ENCODE peak calls at places on chromosomes 16 and 17, in five cellular contexts. A is GM12878, X is HCT116, C is K562, L is H1. U is an unnamed sample.

GRCh38 chr16:19599968-19600716 is 44.6 kb downstream of the VPS35L start:
- DNase-seq in A (no peak), L (no peak), C (no peak), X (no peak), U (no peak)

GRCh38 chr17:48754500-48755261 is 26.1 kb upstream of the HOXB13 start:
- DNase-seq in A (no peak), L (no peak), C (no peak), X (no peak), U (no peak)

GRCh38 chr16:70712942-70713341 is 27.1 kb upstream of the MTSS2 start:
- DNase-seq in A (no peak), C (no peak), X (no peak), L (no peak), U (no peak)

GRCh38 chr17:69111794-69112193 is 29.9 kb downstream of the ABCA6 start:
- DNase-seq in C (no peak), X (no peak), L (no peak), A (no peak), U (no peak)

GRCh38 chr17:6502142-6502541 is 54.2 kb downstream of the PITPNM3 start:
- DNase-seq in C (no peak), L (no peak), A (no peak), X (no peak), U (no peak)

GRCh38 chr17:46876353-46876887 is 25.0 kb downstream of the WNT9B start:
- DNase-seq in A (no peak), C (peak; percentile 63), L (no peak), X (peak; percentile 61), U (peak; percentile 89)

GRCh38 chr17:10091051-10091450 is 107.4 kb downstream of the GAS7 start:
- DNase-seq in X (no peak), A (no peak), C (no peak), L (no peak), U (no peak)

GRCh38 chr16:72131036-72131435 is 37.4 kb downstream of the DHX38 start:
- DNase-seq in X (no peak), A (no peak), C (no peak), L (no peak), U (peak; percentile 48)

GRCh38 chr17:13521784-13522183 is 79.9 kb downstream of the HS3ST3A1 start:
- DNase-seq in A (no peak), L (no peak), C (peak; percentile 39), X (no peak), U (no peak)

GRCh38 chr17:76791053-76791980 is 53.4 kb downstream of the MFSD11 start:
- DNase-seq in L (no peak), C (peak; percentile 79), A (peak; percentile 33), X (no peak), U (no peak)

GRCh38 chr17:52048503-52048902 is 110.0 kb downstream of the CA10 start:
- DNase-seq in A (no peak), X (no peak), C (no peak), L (no peak), U (no peak)

GRCh38 chr16:20660325-20660724 is 37.2 kb downstream of the ACSM1 start:
- DNase-seq in A (no peak), X (no peak), C (no peak), L (no peak), U (no peak)
- TF ChIP-seq JUND in A (no peak), X (no peak), C (no peak), L (no peak), U (no peak)

DNA sequence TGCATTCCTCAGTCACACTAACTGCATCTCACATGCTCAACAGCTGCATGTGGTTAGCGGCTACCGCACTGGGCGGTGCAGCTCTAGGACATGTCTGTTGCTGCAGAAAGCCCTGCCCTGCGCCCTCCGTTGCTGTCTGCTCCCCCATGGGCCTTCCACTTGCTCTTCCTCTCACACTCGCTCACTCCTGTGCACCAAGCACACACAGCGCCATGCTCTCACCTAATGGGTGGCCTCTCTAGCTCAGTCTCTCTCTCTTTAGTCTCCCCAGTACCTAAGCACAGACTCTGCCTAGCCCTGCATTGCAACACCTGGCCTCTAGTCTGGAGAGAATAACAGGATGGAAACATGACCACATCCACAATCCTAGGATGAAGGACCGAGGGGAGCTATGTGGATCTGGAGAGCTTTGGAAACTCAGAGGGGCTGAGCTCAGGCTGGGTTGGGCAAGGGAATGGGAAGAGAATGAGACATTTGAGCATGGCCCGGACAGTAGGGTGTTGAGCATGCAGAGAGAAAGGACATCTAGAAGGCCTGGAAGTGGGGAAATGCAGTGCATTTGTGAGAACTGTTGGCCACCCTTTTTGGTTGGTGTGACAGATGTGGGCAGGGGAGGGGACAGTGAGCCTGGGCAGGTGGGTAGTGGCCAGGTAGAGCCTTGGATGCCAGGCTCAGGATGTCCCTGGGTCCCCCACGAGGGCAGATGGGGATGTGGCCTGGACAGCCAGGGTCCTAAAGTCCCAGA is 16.0 kb downstream of the SGCA start:
- DNase-seq in X (no peak), A (no peak), L (no peak), C (no peak), U (no peak)
- TF ChIP-seq JUND in X (no peak), A (no peak), L (no peak), C (no peak), U (no peak)

DNA sequence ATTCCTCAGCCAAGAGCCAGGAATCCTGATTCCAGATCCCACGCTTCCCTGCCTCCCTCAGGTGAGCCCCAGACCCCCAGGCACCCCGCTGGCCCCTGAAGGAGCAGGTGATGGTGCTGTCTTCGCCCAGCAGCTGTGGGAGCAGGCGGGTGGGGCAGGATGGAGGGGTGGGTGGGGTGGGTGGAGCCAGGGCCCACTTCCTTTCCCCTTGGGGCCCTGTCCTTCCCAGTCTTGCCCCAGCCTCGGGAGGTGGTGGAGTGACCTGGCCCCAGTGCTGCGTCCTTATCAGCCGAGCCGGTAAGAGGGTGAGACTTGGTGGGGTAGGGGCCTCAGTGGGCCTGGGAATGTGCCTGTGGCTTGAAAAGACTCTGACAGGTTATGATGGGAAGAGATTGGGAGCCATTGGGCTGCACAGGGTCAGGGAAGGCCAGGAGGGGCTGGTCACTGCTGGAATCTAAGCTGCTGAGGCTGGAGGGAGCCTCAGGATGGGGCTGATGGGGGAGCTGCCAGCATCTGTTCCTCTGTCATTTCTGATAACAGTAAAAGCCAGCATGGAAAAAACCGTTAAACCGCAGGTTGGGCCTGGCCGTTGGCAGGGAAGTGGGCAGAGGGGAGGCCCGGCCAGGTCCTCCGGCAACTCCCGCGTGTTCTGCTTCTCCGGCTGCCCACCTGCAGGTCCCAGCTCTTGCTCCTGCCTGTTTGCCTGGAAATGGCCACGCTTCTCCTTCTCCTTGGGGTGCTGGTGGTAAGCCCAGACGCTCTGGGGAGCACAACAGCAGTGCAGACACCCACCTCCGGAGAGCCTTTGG is at the start of gene SPN:
- DNase-seq in C (peak; percentile 90), L (no peak), X (no peak), A (no peak), U (no peak)
- TF ChIP-seq JUND in C (no peak), L (no peak), X (no peak), A (no peak), U (no peak)

GRCh38 chr17:38601539-38602351 is 4.0 kb downstream of the SRCIN1 start:
- DNase-seq in L (no peak), X (no peak), C (peak; percentile 53), A (no peak), U (no peak)
- TF ChIP-seq JUND in L (no peak), X (no peak), C (no peak), A (no peak), U (no peak)

DNA sequence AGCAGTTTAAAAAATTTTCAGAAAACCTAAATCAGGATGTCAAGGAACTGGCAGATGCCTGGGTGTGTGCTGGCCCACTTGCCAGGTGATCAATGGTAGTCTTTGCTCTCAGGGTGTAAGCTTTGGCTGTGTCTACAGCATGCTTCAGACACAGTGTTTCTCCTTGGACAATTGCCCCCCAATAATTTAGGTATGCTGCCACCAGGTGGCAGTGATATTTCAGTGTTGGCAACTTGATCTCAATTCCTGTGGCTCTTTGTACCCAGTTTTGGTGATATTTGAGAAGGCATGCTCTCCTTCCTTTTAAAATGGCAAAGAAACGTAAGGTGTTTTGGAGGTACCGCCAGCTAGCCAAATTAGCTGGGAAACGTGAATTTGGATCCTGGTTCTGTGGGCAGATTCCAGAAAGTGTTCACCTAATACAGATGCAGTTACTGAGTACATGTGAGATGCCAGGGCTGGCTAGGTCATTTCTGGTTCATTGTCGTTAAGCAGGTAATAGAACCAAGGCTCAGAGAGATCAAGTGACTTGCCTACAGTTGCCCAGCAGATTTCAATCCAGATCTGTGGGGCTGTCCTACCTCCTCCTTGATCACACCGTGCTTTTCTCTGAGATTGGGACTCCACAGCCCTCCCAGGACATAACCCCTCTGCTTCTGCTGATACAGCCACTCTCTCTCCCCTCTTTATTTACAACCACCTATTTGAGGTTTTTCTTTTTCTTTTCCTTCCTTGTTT is 155.6 kb upstream of the PLCG2 start:
- DNase-seq in L (no peak), A (peak; percentile 37), C (peak; percentile 51), X (peak; percentile 53), U (peak; percentile 81)
- TF ChIP-seq JUND in L (no peak), A (no peak), C (no peak), X (no peak), U (no peak)

DNA sequence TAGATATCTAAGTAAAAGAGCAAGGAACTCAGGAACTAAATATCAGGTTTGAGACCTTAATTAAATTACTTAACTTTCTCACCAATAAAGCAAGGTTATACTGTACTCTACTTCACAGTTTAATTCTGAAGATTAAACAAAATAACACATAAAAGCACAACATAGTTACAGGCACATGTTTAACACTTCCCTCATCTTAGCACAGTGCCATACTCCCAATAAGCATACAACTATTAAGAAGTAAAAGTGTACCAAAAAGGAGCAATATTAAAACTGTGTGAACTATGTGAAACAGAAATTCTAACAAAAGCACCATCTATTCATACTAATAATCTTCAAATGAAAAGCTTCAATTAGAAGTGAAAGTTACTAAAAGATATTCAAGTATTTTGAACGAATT is 2.2 kb downstream of the APPBP2 start:
- DNase-seq in L (no peak), A (no peak), C (no peak), X (no peak), U (no peak)
- TF ChIP-seq JUND in L (no peak), A (no peak), C (no peak), X (no peak), U (no peak)

DNA sequence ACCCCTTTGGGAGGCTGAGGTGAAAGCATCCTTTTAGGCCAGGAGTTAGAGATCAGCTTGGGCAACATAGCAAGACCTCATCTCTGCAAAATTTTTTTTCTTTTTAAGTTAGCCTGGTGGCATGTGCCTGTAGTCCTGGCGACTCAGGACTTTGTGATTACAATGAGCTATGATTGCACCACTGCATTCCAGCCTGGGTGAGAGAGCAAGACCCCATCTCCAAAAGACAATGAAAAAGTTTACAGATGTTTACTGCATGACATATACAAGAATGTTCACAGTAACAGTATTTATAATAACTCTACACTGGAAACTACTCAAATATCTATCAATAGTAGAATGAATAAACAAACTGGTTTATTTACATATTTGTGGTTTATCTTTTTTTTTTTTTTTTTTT is 33.1 kb upstream of the CCL22 start:
- DNase-seq in C (no peak), X (no peak), A (no peak), L (no peak), U (no peak)
- TF ChIP-seq JUND in C (no peak), X (no peak), A (no peak), L (no peak), U (no peak)

U was measured in T47D.